ENCODE peak calls at places on chromosomes 2 and 18, in eight cellular contexts. J is body of pancreas, M is tibial nerve, I is IMR-90, U is adrenal gland, T is spleen, L is sigmoid colon, D is right lobe of liver. G is an unnamed sample.

GRCh38 chr2:237208373-237209045 is 122.8 kb downstream of the COPS8 start:
- DNase-seq in J (no peak), M (no peak), I (peak; percentile 96), U (no peak), T (no peak), L (no peak), D (no peak), G (no peak)

GRCh38 chr2:23376972-23377371 is 8.0 kb upstream of the KLHL29 start:
- DNase-seq in J (no peak), M (no peak), I (peak; percentile 65), U (no peak), T (no peak), L (no peak), D (no peak), G (no peak)

GRCh38 chr2:8976847-8977246 is 26.6 kb downstream of the MBOAT2 start:
- DNase-seq in J (no peak), M (no peak), I (no peak), U (no peak), T (no peak), L (no peak), D (no peak), G (no peak)

GRCh38 chr2:229409751-229410181 is 138.7 kb upstream of the PID1 start:
- DNase-seq in J (no peak), M (no peak), I (peak; percentile 12), U (no peak), T (no peak), L (no peak), D (no peak), G (no peak)

GRCh38 chr2:96931966-96932365 is 54.4 kb downstream of the FAM178B start:
- DNase-seq in J (no peak), M (no peak), I (no peak), U (no peak), T (no peak), L (no peak), D (no peak), G (no peak)

GRCh38 chr2:236674646-236675045 is 105.0 kb downstream of the ACKR3 start:
- DNase-seq in J (no peak), M (no peak), I (no peak), U (no peak), T (no peak), L (no peak), D (no peak), G (no peak)

GRCh38 chr2:118477111-118477517 is 370.3 kb downstream of the EN1 start:
- DNase-seq in J (no peak), M (no peak), I (no peak), U (no peak), T (no peak), L (no peak), D (no peak), G (no peak)

GRCh38 chr2:167134381-167135072 is 246.2 kb downstream of the XIRP2 start:
- DNase-seq in J (no peak), M (no peak), I (peak; percentile 93), U (no peak), T (no peak), L (no peak), D (no peak), G (no peak)

GRCh38 chr2:121502781-121503180 is 27.9 kb upstream of the RNU4ATAC start:
- DNase-seq in J (no peak), M (no peak), I (peak; percentile 45), U (no peak), T (no peak), L (no peak), D (no peak), G (no peak)

GRCh38 chr2:175015340-175015739 is 10.2 kb upstream of the CHN1 start:
- DNase-seq in J (no peak), M (no peak), I (no peak), U (no peak), T (no peak), L (no peak), D (no peak), G (no peak)

GRCh38 chr2:224312741-224313140 is 89.2 kb downstream of the FAM124B start:
- DNase-seq in J (no peak), M (no peak), I (no peak), U (no peak), T (no peak), L (no peak), D (no peak), G (no peak)

GRCh38 chr2:234001380-234001993 is 49.0 kb upstream of the SPP2 start:
- DNase-seq in J (no peak), M (no peak), I (no peak), U (no peak), T (no peak), L (no peak), D (no peak), G (no peak)

DNA sequence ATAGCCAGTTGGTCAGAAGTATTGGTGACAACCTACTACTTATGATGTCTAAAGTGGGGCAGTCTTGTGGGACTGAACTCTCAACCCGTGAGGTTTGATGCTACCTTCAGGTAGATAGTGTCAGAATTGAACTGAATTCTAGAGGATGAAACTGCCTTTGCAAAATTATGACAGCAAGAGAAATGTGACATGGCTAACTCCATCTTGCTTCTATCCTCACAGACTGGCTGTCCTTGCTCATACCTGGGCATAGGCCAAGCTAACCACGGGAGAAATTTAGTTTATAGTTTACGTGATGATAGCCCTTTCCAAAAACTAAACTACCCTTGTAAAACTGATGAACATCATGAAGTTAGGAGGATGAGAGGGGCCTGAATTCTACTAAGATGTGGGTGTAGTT is 24.9 kb upstream of the TGIF1 start:
- DNase-seq in J (no peak), M (no peak), I (no peak), U (no peak), T (no peak), L (no peak), D (no peak), G (no peak)
- TF ChIP-seq POLR2A in J (no peak), M (no peak), I (no peak), U (no peak), T (no peak), L (no peak), D (no peak), G (no peak)

DNA sequence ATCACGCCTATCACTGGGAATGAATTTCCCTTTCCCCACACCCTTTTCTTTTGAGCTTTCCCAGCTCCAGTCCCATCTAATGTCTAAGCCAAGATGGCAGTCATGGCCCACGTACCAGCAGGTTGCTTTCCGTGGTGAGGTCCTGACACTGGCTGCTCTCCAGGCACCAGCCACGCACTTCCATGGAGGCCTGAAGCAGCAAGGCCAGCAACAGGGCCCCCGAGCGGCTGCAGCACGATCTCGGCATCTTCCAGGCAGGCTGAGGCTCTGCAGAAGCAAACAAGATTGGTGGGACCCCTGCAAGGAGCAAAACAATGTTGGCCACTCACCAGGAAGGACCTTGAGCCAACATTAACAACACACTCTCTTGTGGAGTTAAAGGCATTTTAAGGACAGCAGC is 3.9 kb downstream of the POMC start:
- DNase-seq in J (no peak), M (no peak), I (no peak), U (no peak), T (peak; percentile 52), L (no peak), D (no peak), G (no peak)
- H3K27me3 ChIP-seq in J (no peaks in the 10 kb centered on the region), M (no peaks in the 10 kb centered on the region), I (peaks cover 63% of the 10 kb centered on the region), U (peaks cover 24% of the 10 kb centered on the region), T (peaks cover 26% of the 10 kb centered on the region), L (peaks cover 43% of the 10 kb centered on the region), D (peaks cover 6% of the 10 kb centered on the region), G (peaks cover 29% of the 10 kb centered on the region)

DNA sequence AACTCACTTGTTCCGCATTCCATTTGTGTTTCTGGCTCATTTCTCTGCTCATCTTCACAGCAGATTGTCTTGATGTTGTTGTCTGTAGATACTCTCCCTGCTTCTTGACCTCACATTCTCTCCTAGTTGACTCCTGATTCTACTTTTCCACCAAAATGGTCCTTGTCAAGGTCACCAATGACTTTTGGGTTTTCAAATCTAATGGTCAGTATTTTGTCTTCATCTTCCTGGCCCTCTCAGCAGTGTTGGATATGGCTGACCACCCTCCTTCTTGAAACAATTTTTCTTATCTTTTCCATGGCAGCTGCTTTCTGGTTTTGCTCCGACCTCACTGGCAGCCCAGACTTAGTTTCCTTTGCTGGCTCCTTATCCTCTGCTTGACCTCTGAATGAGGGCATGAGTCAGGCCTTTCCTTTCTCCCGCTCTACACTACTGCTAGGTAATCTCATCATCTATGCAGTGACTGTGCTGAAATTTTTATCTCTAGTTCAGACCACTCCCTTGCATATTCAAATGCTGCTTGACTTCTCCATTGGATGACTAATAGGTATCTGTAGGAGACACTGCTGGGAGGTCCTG is 386.6 kb upstream of the SPRED2 start:
- DNase-seq in J (no peak), M (no peak), I (no peak), U (no peak), T (no peak), L (no peak), D (no peak), G (no peak)
- TF ChIP-seq POLR2A in J (no peak), M (no peak), I (no peak), U (no peak), T (no peak), L (no peak), D (no peak), G (no peak)

DNA sequence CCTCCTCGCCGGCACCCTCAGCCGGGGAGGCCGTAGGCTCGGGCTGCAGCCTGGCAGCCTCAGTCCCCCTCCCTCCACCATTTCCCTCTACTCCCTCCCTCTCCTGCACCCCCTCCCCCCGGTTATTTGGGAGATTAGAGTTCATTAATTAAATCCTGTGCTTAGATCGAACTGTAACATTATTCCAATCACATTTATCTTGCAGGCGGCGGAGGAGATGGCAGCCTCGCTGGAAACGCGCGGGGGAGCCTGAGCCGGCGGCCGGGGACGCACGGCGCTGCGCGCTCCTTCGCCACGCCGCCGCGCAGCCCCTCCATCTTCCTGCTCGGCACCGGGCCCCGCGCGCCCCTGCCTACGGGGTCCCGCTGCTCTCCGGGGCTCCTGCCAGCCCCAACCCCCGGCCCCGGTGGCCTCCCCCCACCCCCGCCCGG is at the start of gene ST8SIA3:
- DNase-seq in J (no peak), M (no peak), I (no peak), U (no peak), T (no peak), L (no peak), D (no peak), G (no peak)
- H3K27me3 ChIP-seq in J (peaks cover 5% of the 10 kb centered on the region), M (no peaks in the 10 kb centered on the region), I (peaks cover 23% of the 10 kb centered on the region), U (peaks cover 30% of the 10 kb centered on the region), T (peaks cover 39% of the 10 kb centered on the region), L (peaks cover 30% of the 10 kb centered on the region), D (peaks cover 4% of the 10 kb centered on the region), G (peaks cover 43% of the 10 kb centered on the region)